ENCODE peak calls at places on chromosome 11, in five cellular contexts. One of them, this sample, is unnamed.

GRCh38 chr11:106724293-106724892 is 293.9 kb downstream of the GUCY1A2 start:
- DNase-seq in right atrium auricular region: no peak
- DNase-seq in RWPE1: no peak
- DNase-seq in astrocyte of the cerebellum: no peak
- DNase-seq in AG04449: no peak
- DNase-seq in this sample: no peak

GRCh38 chr11:111515591-111515990 is 1.0 kb downstream of the HOATZ start:
- DNase-seq in RWPE1: no peak
- DNase-seq in AG04449: no peak
- DNase-seq in astrocyte of the cerebellum: no peak
- DNase-seq in right atrium auricular region: no peak
- DNase-seq in this sample: no peak

GRCh38 chr11:128501576-128502549 is 85.5 kb downstream of the ETS1 start:
- DNase-seq in RWPE1: no peak
- DNase-seq in AG04449: no peak
- DNase-seq in astrocyte of the cerebellum: peak
- DNase-seq in right atrium auricular region: no peak
- DNase-seq in this sample: no peak

GRCh38 chr11:120719348-120719747 is 207.8 kb downstream of the GRIK4 start:
- DNase-seq in AG04449: no peak
- DNase-seq in astrocyte of the cerebellum: no peak
- DNase-seq in RWPE1: no peak
- DNase-seq in right atrium auricular region: no peak
- DNase-seq in this sample: no peak

GRCh38 chr11:122706689-122707088 is 51.2 kb downstream of the UBASH3B start:
- DNase-seq in right atrium auricular region: no peak
- DNase-seq in astrocyte of the cerebellum: no peak
- DNase-seq in AG04449: peak
- DNase-seq in RWPE1: no peak
- DNase-seq in this sample: no peak

GRCh38 chr11:128757235-128757711 is 63.4 kb downstream of the FLI1 start:
- DNase-seq in AG04449: no peak
- DNase-seq in astrocyte of the cerebellum: no peak
- DNase-seq in RWPE1: no peak
- DNase-seq in right atrium auricular region: no peak
- DNase-seq in this sample: no peak

GRCh38 chr11:10654211-10655150 is 39.1 kb downstream of the IRAG1 start:
- DNase-seq in RWPE1: peak
- DNase-seq in astrocyte of the cerebellum: no peak
- DNase-seq in AG04449: no peak
- DNase-seq in right atrium auricular region: no peak
- DNase-seq in this sample: no peak

GRCh38 chr11:95592455-95592854 is 197.1 kb downstream of the FAM76B start:
- DNase-seq in right atrium auricular region: no peak
- DNase-seq in astrocyte of the cerebellum: no peak
- DNase-seq in AG04449: no peak
- DNase-seq in RWPE1: no peak
- DNase-seq in this sample: no peak

GRCh38 chr11:103735497-103736032 is 300.9 kb upstream of the DDI1 start:
- DNase-seq in AG04449: no peak
- DNase-seq in RWPE1: no peak
- DNase-seq in astrocyte of the cerebellum: no peak
- DNase-seq in right atrium auricular region: no peak
- DNase-seq in this sample: no peak

GRCh38 chr11:124584681-124585372 is 15.0 kb downstream of the OR8A1 start:
- DNase-seq in AG04449: no peak
- DNase-seq in right atrium auricular region: no peak
- DNase-seq in RWPE1: no peak
- DNase-seq in astrocyte of the cerebellum: no peak
- DNase-seq in this sample: no peak

GRCh38 chr11:36447947-36448346 is 62.1 kb downstream of the TRAF6 start:
- DNase-seq in astrocyte of the cerebellum: no peak
- DNase-seq in RWPE1: peak
- DNase-seq in AG04449: no peak
- DNase-seq in right atrium auricular region: no peak
- DNase-seq in this sample: no peak

GRCh38 chr11:8870461-8871282 is 40.3 kb upstream of the AKIP1 start:
- DNase-seq in RWPE1: peak
- DNase-seq in right atrium auricular region: no peak
- DNase-seq in astrocyte of the cerebellum: no peak
- DNase-seq in AG04449: no peak
- DNase-seq in this sample: peak

GRCh38 chr11:85316967-85317366 is 310.2 kb downstream of the DLG2 start:
- DNase-seq in RWPE1: no peak
- DNase-seq in right atrium auricular region: no peak
- DNase-seq in AG04449: no peak
- DNase-seq in astrocyte of the cerebellum: no peak
- DNase-seq in this sample: no peak

GRCh38 chr11:96254854-96255253 is 88.1 kb downstream of the MAML2 start:
- DNase-seq in RWPE1: no peak
- DNase-seq in astrocyte of the cerebellum: no peak
- DNase-seq in AG04449: no peak
- DNase-seq in right atrium auricular region: no peak
- DNase-seq in this sample: no peak

GRCh38 chr11:29629281-29629680 is 387.5 kb downstream of the KCNA4 start:
- DNase-seq in right atrium auricular region: no peak
- DNase-seq in astrocyte of the cerebellum: no peak
- DNase-seq in AG04449: no peak
- DNase-seq in RWPE1: peak
- DNase-seq in this sample: no peak

GRCh38 chr11:39724404-39724803 is 1735.0 kb downstream of the LRRC4C start:
- DNase-seq in right atrium auricular region: no peak
- DNase-seq in RWPE1: peak
- DNase-seq in astrocyte of the cerebellum: no peak
- DNase-seq in AG04449: no peak
- DNase-seq in this sample: no peak

GRCh38 chr11:96145163-96145585 is 197.8 kb downstream of the MAML2 start:
- DNase-seq in astrocyte of the cerebellum: no peak
- DNase-seq in AG04449: no peak
- DNase-seq in RWPE1: no peak
- DNase-seq in right atrium auricular region: no peak
- DNase-seq in this sample: no peak

GRCh38 chr11:62592989-62593421 is 1.7 kb upstream of the TUT1 start:
- DNase-seq in right atrium auricular region: no peak
- DNase-seq in RWPE1: no peak
- DNase-seq in astrocyte of the cerebellum: no peak
- DNase-seq in AG04449: no peak
- DNase-seq in this sample: no peak

GRCh38 chr11:122791836-122792235 is 46.5 kb upstream of the CRTAM start:
- DNase-seq in AG04449: no peak
- DNase-seq in astrocyte of the cerebellum: no peak
- DNase-seq in right atrium auricular region: no peak
- DNase-seq in RWPE1: no peak
- DNase-seq in this sample: no peak

GRCh38 chr11:27532652-27533325 is 26.2 kb upstream of the LIN7C start:
- DNase-seq in astrocyte of the cerebellum: no peak
- DNase-seq in right atrium auricular region: no peak
- DNase-seq in RWPE1: no peak
- DNase-seq in AG04449: no peak
- DNase-seq in this sample: no peak

GRCh38 chr11:83088965-83089364 is 17.3 kb upstream of the RAB30 start:
- DNase-seq in RWPE1: no peak
- DNase-seq in astrocyte of the cerebellum: no peak
- DNase-seq in AG04449: no peak
- DNase-seq in right atrium auricular region: no peak
- DNase-seq in this sample: no peak

GRCh38 chr11:72138821-72139390 is 3.4 kb downstream of the FOLR3 start:
- DNase-seq in AG04449: no peak
- DNase-seq in right atrium auricular region: no peak
- DNase-seq in astrocyte of the cerebellum: no peak
- DNase-seq in RWPE1: no peak
- DNase-seq in this sample: no peak

GRCh38 chr11:72446929-72447753 is 12.8 kb upstream of the CLPB start:
- DNase-seq in right atrium auricular region: no peak
- DNase-seq in astrocyte of the cerebellum: peak
- DNase-seq in AG04449: no peak
- DNase-seq in RWPE1: peak
- DNase-seq in this sample: no peak

GRCh38 chr11:14308114-14308896 is 50.7 kb downstream of the RRAS2 start:
- DNase-seq in astrocyte of the cerebellum: peak
- DNase-seq in RWPE1: peak
- DNase-seq in right atrium auricular region: no peak
- DNase-seq in AG04449: no peak
- DNase-seq in this sample: no peak

GRCh38 chr11:132427611-132428010 is 1057.2 kb downstream of the NTM start:
- DNase-seq in right atrium auricular region: no peak
- DNase-seq in RWPE1: peak
- DNase-seq in astrocyte of the cerebellum: peak
- DNase-seq in AG04449: peak
- DNase-seq in this sample: no peak

GRCh38 chr11:132114185-132114584 is 743.8 kb downstream of the NTM start:
- DNase-seq in astrocyte of the cerebellum: no peak
- DNase-seq in right atrium auricular region: no peak
- DNase-seq in AG04449: no peak
- DNase-seq in RWPE1: no peak
- DNase-seq in this sample: no peak

GRCh38 chr11:1567052-1567720 is 4.9 kb downstream of the DUSP8 start:
- DNase-seq in right atrium auricular region: no peak
- DNase-seq in astrocyte of the cerebellum: no peak
- DNase-seq in AG04449: no peak
- DNase-seq in RWPE1: no peak
- DNase-seq in this sample: no peak

GRCh38 chr11:71543866-71544265 is 4.4 kb upstream of the KRTAP5-9 start:
- DNase-seq in RWPE1: no peak
- DNase-seq in right atrium auricular region: no peak
- DNase-seq in AG04449: no peak
- DNase-seq in astrocyte of the cerebellum: no peak
- DNase-seq in this sample: no peak

GRCh38 chr11:116615211-116615865 is 157.4 kb downstream of the BUD13 start:
- DNase-seq in RWPE1: no peak
- DNase-seq in AG04449: no peak
- DNase-seq in astrocyte of the cerebellum: no peak
- DNase-seq in right atrium auricular region: no peak
- DNase-seq in this sample: peak

GRCh38 chr11:71240865-71241691 is 11.3 kb downstream of the SHANK2 start:
- DNase-seq in AG04449: peak
- DNase-seq in astrocyte of the cerebellum: peak
- DNase-seq in right atrium auricular region: no peak
- DNase-seq in RWPE1: peak
- DNase-seq in this sample: peak

GRCh38 chr11:20061766-20062165 is 98.5 kb downstream of the DBX1 start:
- DNase-seq in right atrium auricular region: no peak
- DNase-seq in AG04449: no peak
- DNase-seq in astrocyte of the cerebellum: no peak
- DNase-seq in RWPE1: no peak
- DNase-seq in this sample: no peak

GRCh38 chr11:132472411-132473205 is 1059.7 kb downstream of the OPCML start:
- DNase-seq in AG04449: peak
- DNase-seq in RWPE1: no peak
- DNase-seq in astrocyte of the cerebellum: no peak
- DNase-seq in right atrium auricular region: no peak
- DNase-seq in this sample: no peak

GRCh38 chr11:60589611-60590010 is 74.4 kb downstream of the MS4A13 start:
- DNase-seq in right atrium auricular region: no peak
- DNase-seq in RWPE1: no peak
- DNase-seq in astrocyte of the cerebellum: no peak
- DNase-seq in AG04449: no peak
- DNase-seq in this sample: no peak
- TF ChIP-seq CTCF in right atrium auricular region: no peak
- TF ChIP-seq CTCF in RWPE1: peak
- TF ChIP-seq CTCF in astrocyte of the cerebellum: no peak
- TF ChIP-seq CTCF in AG04449: no peak
- TF ChIP-seq CTCF in this sample: peak

DNA sequence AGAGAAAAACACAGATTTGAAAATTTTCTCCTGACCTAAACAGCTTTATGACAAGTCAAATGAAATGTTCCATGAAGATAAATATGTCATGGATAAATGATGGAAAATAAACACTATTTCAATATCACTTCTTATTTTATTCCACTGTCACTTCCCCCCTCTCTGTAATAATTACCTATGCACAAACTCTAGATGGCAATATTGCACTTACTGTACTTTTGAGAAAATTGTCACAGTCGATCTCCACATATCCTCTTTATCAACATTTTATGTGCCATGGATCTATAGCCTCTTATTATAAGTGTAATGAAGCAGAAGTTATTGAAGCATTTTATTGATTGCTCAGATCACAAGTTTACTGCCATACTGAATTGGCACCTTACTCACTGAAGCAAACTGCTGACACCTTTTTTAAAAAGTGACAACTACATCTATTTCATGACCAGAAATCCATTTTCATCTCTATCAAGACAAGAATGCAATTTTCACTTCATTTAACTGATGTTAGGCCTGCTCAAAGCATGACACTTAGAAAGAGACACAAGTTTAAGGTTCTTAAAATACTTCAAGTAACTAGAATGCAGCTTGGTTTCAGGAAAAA is 133.4 kb downstream of the DCDC1 start:
- DNase-seq in astrocyte of the cerebellum: no peak
- DNase-seq in RWPE1: peak
- DNase-seq in AG04449: no peak
- DNase-seq in right atrium auricular region: no peak
- DNase-seq in this sample: no peak
- TF ChIP-seq CTCF in astrocyte of the cerebellum: peak
- TF ChIP-seq CTCF in RWPE1: peak
- TF ChIP-seq CTCF in AG04449: peak
- TF ChIP-seq CTCF in right atrium auricular region: peak
- TF ChIP-seq CTCF in this sample: peak

GRCh38 chr11:67347964-67348749 is 5.2 kb downstream of the POLD4 start:
- DNase-seq in right atrium auricular region: no peak
- DNase-seq in RWPE1: no peak
- DNase-seq in astrocyte of the cerebellum: no peak
- DNase-seq in AG04449: no peak
- DNase-seq in this sample: no peak

GRCh38 chr11:67349036-67349435 is 4.3 kb downstream of the POLD4 start:
- DNase-seq in AG04449: no peak
- DNase-seq in right atrium auricular region: no peak
- DNase-seq in astrocyte of the cerebellum: no peak
- DNase-seq in RWPE1: no peak
- DNase-seq in this sample: no peak

GRCh38 chr11:67345247-67345948 is 7.9 kb downstream of the POLD4 start:
- DNase-seq in RWPE1: no peak
- DNase-seq in astrocyte of the cerebellum: no peak
- DNase-seq in right atrium auricular region: no peak
- DNase-seq in AG04449: no peak
- DNase-seq in this sample: no peak

GRCh38 chr11:67344264-67344663 is 9.1 kb downstream of the POLD4 start:
- DNase-seq in RWPE1: no peak
- DNase-seq in astrocyte of the cerebellum: no peak
- DNase-seq in right atrium auricular region: no peak
- DNase-seq in AG04449: no peak
- DNase-seq in this sample: no peak

GRCh38 chr11:67345949-67346819 is 7.2 kb downstream of the POLD4 start:
- DNase-seq in AG04449: no peak
- DNase-seq in RWPE1: peak
- DNase-seq in astrocyte of the cerebellum: no peak
- DNase-seq in right atrium auricular region: no peak
- DNase-seq in this sample: no peak
- TF ChIP-seq CTCF in AG04449: peak
- TF ChIP-seq CTCF in RWPE1: peak
- TF ChIP-seq CTCF in astrocyte of the cerebellum: peak
- TF ChIP-seq CTCF in right atrium auricular region: peak
- TF ChIP-seq CTCF in this sample: peak

DNA sequence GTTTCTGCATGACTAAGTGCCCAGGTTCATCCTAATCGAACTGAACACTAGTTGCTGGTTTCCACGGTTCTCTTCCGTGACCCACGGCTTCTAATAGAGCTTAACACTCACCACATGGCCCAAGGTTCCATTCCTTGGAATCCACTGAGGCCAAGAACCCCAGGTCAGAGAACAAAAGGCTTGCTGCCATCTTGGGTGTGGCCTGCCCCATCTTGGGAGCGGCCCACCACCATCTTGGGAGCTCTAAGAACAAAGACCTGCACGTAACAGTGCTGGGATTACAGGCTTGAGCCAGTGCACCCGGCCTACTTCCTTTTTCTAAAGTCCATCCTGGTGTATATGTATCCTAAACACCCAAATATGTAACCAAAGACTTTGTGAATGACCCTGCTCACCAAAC is 68.8 kb downstream of the SLC35F2 start:
- DNase-seq in right atrium auricular region: no peak
- DNase-seq in astrocyte of the cerebellum: no peak
- DNase-seq in AG04449: no peak
- DNase-seq in RWPE1: no peak
- DNase-seq in this sample: no peak
- TF ChIP-seq CTCF in right atrium auricular region: no peak
- TF ChIP-seq CTCF in astrocyte of the cerebellum: no peak
- TF ChIP-seq CTCF in AG04449: no peak
- TF ChIP-seq CTCF in RWPE1: no peak
- TF ChIP-seq CTCF in this sample: no peak